ENCODE peak calls at places on chromosomes 4 and X, in ten cellular contexts. K is astrocyte of the spinal cord; W is NCI-H524; F is progenitor cell of endocrine pancreas; Y is GM04503; T is GM12865; D is naive thymus-derived CD8-positive, alpha-beta T cell; U is stimulated activated CD4-positive, alpha-beta T cell treated with anti-CD3 and anti-CD28 coated beads, Interleukin-15, amount 100 ng/mL, for 1 hour; X is colonic mucosa; O is T-helper 1 cell. S is an unnamed sample.

GRCh38 chr4:9765091-9765490 is 16.3 kb upstream of the DRD5 start:
- DNase-seq in K (no peak), W (peak; percentile 9), F (no peak), Y (no peak), T (peak; percentile 40), D (no peak), U (no peak), X (peak; percentile 44), O (no peak), S (peak; percentile 29)

GRCh38 chr4:109406337-109406931 is 27.2 kb upstream of the SEC24B start:
- DNase-seq in K (peak; percentile 74), W (no peak), F (no peak), Y (no peak), T (peak; percentile 75), D (peak; percentile 49), U (no peak), X (peak; percentile 27), O (no peak), S (peak; percentile 57)

GRCh38 chr4:146522862-146523205 is 1.1 kb upstream of the SLC10A7 start:
- DNase-seq in K (peak; percentile 28), W (no peak), F (no peak), Y (no peak), T (peak; percentile 39), D (no peak), U (no peak), X (no peak), O (no peak), S (peak; percentile 63)

GRCh38 chr4:4488405-4489404 is 53.1 kb downstream of the STX18 start:
- DNase-seq in K (peak; percentile 80), W (peak; percentile 31), F (peak; percentile 37), Y (no peak), T (peak; percentile 90), D (peak; percentile 57), U (peak; percentile 40), X (peak; percentile 69), O (peak; percentile 55), S (peak; percentile 74)

GRCh38 chrX:24229400-24229879 is 79.9 kb downstream of the ZFX start:
- DNase-seq in K (no peak), W (no peak), F (no peak), Y (no peak), T (peak; percentile 28), D (no peak), U (no peak), X (no peak), O (no peak), S (no peak)

GRCh38 chrX:104172788-104173187 is 6.5 kb downstream of the FAM199X start:
- DNase-seq in K (no peak), W (no peak), F (no peak), Y (no peak), T (no peak), D (no peak), U (no peak), X (no peak), O (no peak), S (no peak)

GRCh38 chrX:38800981-38801845 is at the start of gene MID1IP1:
- DNase-seq in K (peak; percentile 93), W (peak; percentile 87), F (peak; percentile 70), Y (no peak), T (no peak), D (peak; percentile 73), U (peak; percentile 54), X (peak; percentile 92), O (peak; percentile 72), S (peak; percentile 98)

GRCh38 chr4:164512124-164512523 is 241.8 kb upstream of the SMIM31 start:
- DNase-seq in K (no peak), W (no peak), F (no peak), Y (no peak), T (no peak), D (no peak), U (no peak), X (no peak), O (no peak), S (no peak)

GRCh38 chrX:9166566-9166909 is 132.6 kb upstream of the FAM9B start:
- DNase-seq in K (peak; percentile 26), W (no peak), F (no peak), Y (no peak), T (no peak), D (no peak), U (no peak), X (no peak), O (no peak), S (no peak)

GRCh38 chrX:79371640-79372039 is 4.5 kb upstream of the ITM2A start:
- DNase-seq in K (no peak), W (no peak), F (no peak), Y (no peak), T (peak; percentile 30), D (no peak), U (no peak), X (no peak), O (no peak), S (no peak)

GRCh38 chr4:109164011-109164410 is 138.4 kb downstream of the COL25A1 start:
- DNase-seq in K (no peak), W (no peak), F (no peak), Y (no peak), T (no peak), D (no peak), U (no peak), X (no peak), O (no peak), S (no peak)

GRCh38 chr4:138639018-138639876 is 376.3 kb upstream of the NOCT start:
- DNase-seq in K (peak; percentile 46), W (no peak), F (no peak), Y (no peak), T (no peak), D (no peak), U (no peak), X (no peak), O (no peak), S (no peak)

GRCh38 chr4:36414248-36414647 is 132.8 kb downstream of the DTHD1 start:
- DNase-seq in K (no peak), W (peak; percentile 18), F (no peak), Y (no peak), T (peak; percentile 24), D (no peak), U (no peak), X (no peak), O (no peak), S (peak; percentile 14)

GRCh38 chrX:74535633-74536141 is 78.7 kb downstream of the RLIM start:
- DNase-seq in K (peak; percentile 48), W (peak; percentile 85), F (no peak), Y (no peak), T (peak; percentile 30), D (peak; percentile 24), U (no peak), X (peak; percentile 80), O (peak; percentile 9), S (no peak)

GRCh38 chrX:91311969-91312368 is 122.7 kb upstream of the PABPC5 start:
- DNase-seq in K (no peak), W (no peak), F (no peak), Y (no peak), T (no peak), D (no peak), U (no peak), X (no peak), O (no peak), S (no peak)

GRCh38 chrX:152637649-152638442 is at the start of gene GABRQ:
- DNase-seq in K (peak; percentile 55), W (peak; percentile 63), F (peak; percentile 40), Y (no peak), T (peak; percentile 32), D (no peak), U (no peak), X (no peak), O (no peak), S (peak; percentile 16)